ENCODE peak calls at places on chromosomes 7 and 10, in six cellular contexts. M is SK-N-SH, F is GM12878, A is HepG2, N is K562, Y is H1. G is an unnamed sample.

GRCh38 chr7:127177156-127177555 is 75.6 kb downstream of the GRM8 start:
- DNase-seq in M (no peak), Y (no peak), A (no peak), F (no peak), N (no peak), G (no peak)

GRCh38 chr10:67772894-67773511 is 65.0 kb downstream of the DNAJC12 start:
- DNase-seq in M (no peak), N (no peak), Y (no peak), A (no peak), F (peak), G (peak)

GRCh38 chr10:8404721-8405120 is 350.2 kb downstream of the GATA3 start:
- DNase-seq in F (peak), A (no peak), N (no peak), M (no peak), Y (no peak), G (no peak)

GRCh38 chr10:45371555-45371954 is 2.5 kb upstream of the ALOX5 start:
- DNase-seq in F (no peak), M (no peak), N (no peak), A (no peak), Y (no peak), G (no peak)

GRCh38 chr7:157004839-157005455 is 5.5 kb downstream of the MNX1 start:
- DNase-seq in M (peak), A (no peak), Y (no peak), N (no peak), F (no peak), G (no peak)

GRCh38 chr7:128938524-128939074 is 872 bp downstream of the IRF5 start:
- DNase-seq in M (peak), F (no peak), N (peak), A (no peak), Y (no peak), G (no peak)

GRCh38 chr7:14902589-14902963 is at the start of gene DGKB:
- DNase-seq in A (no peak), Y (no peak), F (no peak), N (no peak), M (peak), G (no peak)

GRCh38 chr10:32279795-32280194 is 67.2 kb downstream of the EPC1 start:
- DNase-seq in F (no peak), M (no peak), N (no peak), Y (no peak), A (no peak), G (no peak)

GRCh38 chr7:87628780-87629569 is 777 bp downstream of the RUNDC3B start:
- DNase-seq in N (no peak), F (no peak), A (peak), M (peak), Y (no peak), G (no peak)

GRCh38 chr10:114042895-114043531 is 653 bp upstream of the ADRB1 start:
- DNase-seq in N (no peak), M (peak), Y (no peak), F (no peak), A (no peak), G (peak)

GRCh38 chr7:26365077-26365896 is 73.6 kb downstream of the SNX10 start:
- DNase-seq in M (peak), F (peak), N (peak), Y (no peak), A (peak), G (peak)

GRCh38 chr7:148095066-148095465 is 495.5 kb upstream of the C7orf33 start:
- DNase-seq in F (no peak), Y (no peak), N (no peak), M (no peak), A (no peak), G (no peak)

GRCh38 chr10:100670828-100671479 is 74.4 kb upstream of the PAX2 start:
- DNase-seq in M (peak), A (no peak), Y (no peak), F (no peak), N (peak), G (peak)

GRCh38 chr7:129308047-129308446 is 83.2 kb downstream of the AHCYL2 start:
- DNase-seq in Y (no peak), F (no peak), N (no peak), A (peak), M (no peak), G (no peak)

GRCh38 chr7:51015581-51015980 is 232.9 kb upstream of the GRB10 start:
- DNase-seq in F (no peak), Y (no peak), N (no peak), A (no peak), M (no peak), G (no peak)

GRCh38 chr10:95818010-95818409 is 62.0 kb downstream of the ENTPD1 start:
- DNase-seq in M (no peak), F (no peak), Y (no peak), N (no peak), A (no peak), G (no peak)

GRCh38 chr10:129725482-129725881 is 238.6 kb downstream of the EBF3 start:
- DNase-seq in M (no peak), Y (no peak), N (no peak), F (no peak), A (no peak), G (no peak)

GRCh38 chr7:90579181-90579688 is 16.9 kb upstream of the CDK14 start:
- DNase-seq in N (no peak), A (no peak), F (no peak), M (no peak), Y (no peak), G (no peak)

GRCh38 chr10:93290661-93291354 is 191.3 kb downstream of the MYOF start:
- DNase-seq in Y (no peak), A (no peak), F (no peak), N (no peak), M (no peak), G (no peak)

GRCh38 chr10:3948843-3949242 is 163.8 kb upstream of the KLF6 start:
- DNase-seq in F (no peak), A (no peak), M (peak), N (no peak), Y (no peak), G (no peak)

GRCh38 chr7:7201583-7202374 is 19.4 kb downstream of the C1GALT1 start:
- DNase-seq in N (no peak), M (no peak), Y (no peak), A (no peak), F (peak), G (no peak)

GRCh38 chr7:46558482-46559193 is 637.6 kb upstream of the IGFBP3 start:
- DNase-seq in M (no peak), A (no peak), Y (no peak), N (no peak), F (no peak), G (no peak)

GRCh38 chr7:87982163-87982562 is 48.1 kb downstream of the ADAM22 start:
- DNase-seq in A (no peak), Y (no peak), M (no peak), N (no peak), F (no peak), G (no peak)

GRCh38 chr7:143384148-143384547 is 3.0 kb downstream of the ZYX start:
- DNase-seq in A (no peak), F (no peak), M (no peak), N (no peak), Y (no peak), G (no peak)

GRCh38 chr7:27101906-27102577 is 441 bp downstream of the HOXA2 start:
- DNase-seq in M (no peak), Y (no peak), F (no peak), A (no peak), N (no peak), G (no peak)

GRCh38 chr7:152556013-152556412 is 119.9 kb downstream of the XRCC2 start:
- DNase-seq in M (no peak), F (no peak), N (no peak), A (no peak), Y (no peak), G (no peak)

GRCh38 chr10:11435621-11436020 is 175.8 kb downstream of the USP6NL start:
- DNase-seq in M (no peak), Y (no peak), N (no peak), A (no peak), F (no peak), G (no peak)

DNA sequence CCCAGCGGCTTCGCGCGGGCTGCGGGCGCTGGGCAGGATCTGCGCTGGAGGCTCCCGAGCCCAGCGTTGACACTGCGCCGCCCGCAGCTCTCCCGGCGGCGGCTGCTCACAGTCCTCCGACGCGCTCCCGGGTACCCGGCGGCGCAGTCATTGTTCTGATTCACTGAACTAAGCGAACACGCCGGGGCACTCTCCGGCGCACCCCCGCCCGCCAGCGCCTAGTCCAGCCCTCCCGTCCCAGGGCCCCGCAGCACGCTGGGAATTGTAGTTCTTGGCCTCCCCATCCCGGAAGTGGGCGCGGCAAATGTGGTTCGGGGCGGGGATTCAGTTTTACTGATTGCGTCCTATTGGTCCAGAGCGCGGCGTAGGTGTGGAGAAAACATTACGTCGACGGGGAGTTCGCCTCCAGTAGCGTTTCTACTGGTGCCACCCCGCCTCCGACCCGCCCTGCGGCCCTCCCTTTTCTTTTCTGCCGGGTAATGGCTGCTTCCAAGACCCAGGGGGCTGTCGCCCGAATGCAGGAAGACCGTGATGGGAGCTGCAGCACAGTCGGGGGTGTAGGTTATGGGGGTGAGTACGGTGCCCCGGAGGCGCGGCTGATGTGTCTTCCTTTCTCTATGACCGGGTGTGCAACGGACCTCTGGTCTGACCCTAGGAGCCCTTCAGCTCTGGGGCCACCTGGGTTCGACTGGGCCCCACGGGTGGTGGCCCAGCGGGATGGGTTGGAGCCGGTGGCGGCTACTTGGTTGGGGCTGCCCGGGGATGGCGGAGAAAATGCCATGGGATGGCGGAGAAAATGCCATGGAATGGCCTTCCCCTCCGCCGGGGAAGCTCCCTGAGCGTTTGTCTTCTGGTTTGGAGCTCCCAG is at the start of the genes DOCK4 and ZNF277:
- DNase-seq in Y (peak), M (peak), N (peak), A (peak), F (peak), G (peak)
- TF ChIP-seq GABPA in Y (no peak), M (peak), N (peak), A (peak), F (peak), G (no peak)

GRCh38 chr10:102245101-102245931 is at the start of gene GBF1:
- DNase-seq in Y (peak), M (peak), N (peak), A (peak), F (peak), G (peak)

GRCh38 chr10:102243304-102243703 is 2.0 kb upstream of the PITX3 start:
- DNase-seq in M (no peak), A (peak), N (no peak), F (no peak), Y (no peak), G (no peak)

GRCh38 chr10:102245932-102246251 is 560 bp downstream of the GBF1 start:
- DNase-seq in M (no peak), N (no peak), Y (no peak), A (no peak), F (no peak), G (no peak)

GRCh38 chr10:102246261-102246660 is 929 bp downstream of the GBF1 start:
- DNase-seq in Y (no peak), F (no peak), M (no peak), N (no peak), A (no peak), G (no peak)

DNA sequence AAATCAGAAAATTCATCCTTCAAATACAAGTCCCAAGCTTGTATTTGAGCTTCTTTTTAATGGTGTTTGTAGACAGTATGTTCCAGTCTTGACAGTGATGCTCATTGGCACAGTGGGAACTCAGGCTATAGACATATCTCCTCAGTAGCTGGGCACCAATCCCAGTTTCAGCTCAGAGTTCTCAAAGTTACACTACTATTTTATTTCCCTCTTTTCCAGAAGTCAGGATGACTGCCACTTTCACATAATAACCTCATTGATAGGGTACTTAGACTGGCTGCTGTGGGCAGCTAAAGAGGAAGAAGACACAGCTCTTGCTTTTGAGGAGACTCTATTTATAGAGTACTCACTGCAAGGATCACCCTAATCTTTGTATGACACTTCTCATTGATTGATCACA is 2.4 kb downstream of the GBF1 start:
- DNase-seq in Y (no peak), N (no peak), F (no peak), A (no peak), M (no peak), G (no peak)
- H3K4me3 ChIP-seq in Y (no peak), N (no peak), F (peak), A (no peak), M (peak), G (no peak)

GRCh38 chr10:24871006-24871405 is 81.4 kb downstream of the PRTFDC1 start:
- DNase-seq in N (no peak), Y (no peak), F (no peak), M (no peak), A (no peak), G (no peak)
- TF ChIP-seq GABPA in N (no peak), Y (no peak), F (no peak), M (no peak), A (no peak), G (no peak)

DNA sequence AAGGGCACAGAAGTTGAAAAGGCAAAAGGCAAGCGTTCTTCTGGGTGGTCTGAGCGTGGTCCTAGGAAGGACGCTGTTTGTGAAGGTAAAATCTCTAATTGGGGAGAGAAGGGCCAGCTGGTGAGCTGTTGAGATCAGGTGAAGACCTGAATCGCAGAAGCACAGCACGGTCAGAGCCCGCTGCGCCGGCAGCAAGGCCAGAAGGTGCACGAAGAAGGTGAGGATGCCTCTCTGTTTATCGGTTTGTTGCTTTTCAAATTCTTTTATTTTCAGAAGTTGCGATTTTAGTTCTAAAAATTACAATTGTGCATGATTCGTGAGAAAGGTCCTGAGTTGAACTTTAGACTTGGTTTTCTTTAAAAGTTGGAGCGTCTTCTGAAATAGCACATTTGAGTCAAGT is 247.8 kb upstream of the FOXK1 start:
- DNase-seq in A (no peak), M (no peak), F (no peak), Y (no peak), N (no peak), G (no peak)
- H3K4me3 ChIP-seq in A (no peak), M (no peak), F (no peak), Y (no peak), N (no peak), G (no peak)

GRCh38 chr7:16753102-16753931 is at the start of gene TSPAN13:
- DNase-seq in A (peak), M (peak), Y (peak), N (peak), F (no peak), G (peak)
- TF ChIP-seq GABPA in A (no peak), M (no peak), Y (no peak), N (no peak), F (no peak), G (no peak)

DNA sequence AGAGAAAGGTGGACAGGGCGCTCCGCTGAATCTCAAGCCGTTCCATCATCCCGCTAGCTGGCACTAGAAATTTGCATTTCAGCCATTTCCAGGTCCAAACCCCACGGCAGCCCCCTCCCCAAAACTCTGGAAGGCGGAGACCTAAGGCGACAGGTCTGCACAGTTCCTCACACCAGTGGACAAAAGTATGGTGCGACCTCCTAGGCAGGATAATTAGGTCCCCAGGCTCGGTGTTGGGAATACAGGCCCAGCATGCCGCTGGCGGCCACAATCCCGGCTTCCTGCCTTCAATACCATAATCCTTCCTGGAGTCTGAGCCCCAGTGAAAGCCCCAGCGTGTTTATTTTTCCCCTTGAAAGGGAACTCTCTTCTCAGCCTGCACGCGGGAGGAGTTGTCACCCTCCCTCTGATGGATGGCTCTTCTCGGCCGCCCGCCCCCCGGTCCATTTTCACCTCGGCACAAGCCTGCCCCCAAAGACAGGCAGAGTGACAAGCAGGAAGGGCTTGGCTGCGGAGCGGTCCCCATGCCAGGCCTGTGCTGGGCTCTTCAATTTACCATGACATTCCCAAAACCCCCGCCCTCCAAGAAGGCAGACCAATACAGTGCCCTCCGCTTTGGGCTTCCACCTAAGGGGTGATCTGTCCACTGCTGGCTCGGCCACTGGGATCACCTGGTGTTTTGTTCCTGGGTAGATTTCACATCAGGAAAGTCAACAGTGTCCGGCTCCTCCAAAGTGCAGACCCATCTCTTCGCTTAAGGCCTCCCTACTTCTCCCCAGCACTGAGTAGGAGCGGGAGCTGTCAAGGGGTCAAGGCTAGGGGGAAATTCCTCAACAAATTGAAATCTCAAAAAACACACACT is 2.2 kb downstream of the FGFR2 start:
- DNase-seq in F (no peak), A (no peak), Y (no peak), M (no peak), N (no peak), G (no peak)
- H3K4me3 ChIP-seq in F (no peak), A (peak), Y (peak), M (no peak), N (no peak), G (no peak)

DNA sequence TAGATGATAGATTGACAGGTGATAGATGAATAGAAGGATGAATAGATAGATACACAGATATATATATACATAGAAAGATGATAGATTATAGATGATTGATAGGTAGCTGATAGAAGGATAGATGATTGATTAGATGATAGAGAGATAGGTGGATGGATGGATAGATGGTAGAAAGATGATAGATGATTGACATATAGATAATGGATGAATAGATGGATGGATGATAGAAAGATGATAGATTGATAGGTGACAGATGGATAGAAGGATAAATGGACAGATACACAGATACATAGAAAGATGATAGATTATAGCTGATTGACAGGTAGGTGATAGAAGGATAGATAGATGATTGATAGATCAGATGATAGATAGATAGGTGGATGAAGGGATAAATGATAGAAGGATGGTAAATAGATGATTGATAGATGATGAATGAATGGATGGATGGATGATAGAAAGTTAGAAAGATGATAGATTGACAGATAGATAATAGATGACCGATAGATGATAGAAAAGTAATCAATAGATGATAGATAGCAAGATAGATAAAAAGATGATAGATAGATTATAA is 80.6 kb downstream of the MICALL2 start:
- DNase-seq in A (no peak), N (no peak), M (no peak), Y (no peak), F (no peak), G (no peak)
- TF ChIP-seq GABPA in A (no peak), N (no peak), M (no peak), Y (no peak), F (no peak), G (no peak)

GRCh38 chr7:100413286-100413685 is 15.2 kb downstream of the ZCWPW1 start:
- DNase-seq in F (no peak), N (no peak), M (no peak), Y (no peak), A (no peak), G (no peak)
- H3K4me3 ChIP-seq in F (no peak), N (no peak), M (no peak), Y (no peak), A (no peak), G (no peak)